ENCODE peak calls at places on chromosomes 16 and 17, in ten cellular contexts. F is HCT116, K is IMR-90, S is body of pancreas, I is heart left ventricle, G is uterus, U is right lobe of liver, Z is breast epithelium, A is ovary, E is HepG2. N is an unnamed sample.
A peak's percentile ranks its signal among the peaks of the same experiment; 100 is the strongest.

GRCh38 chr17:44770526-44770925 is 11.7 kb downstream of the ADAM11 start:
- DNase-seq in Z (no peak), K (no peak), F (no peak), S (no peak), U (no peak), G (no peak), E (no peak), A (no peak), I (no peak), N (no peak)

GRCh38 chr16:74936902-74937560 is 47.9 kb downstream of the WDR59 start:
- DNase-seq in I (no peak), A (no peak), G (no peak), S (peak; percentile 28), Z (no peak), E (no peak), U (no peak), K (peak; percentile 95), F (no peak), N (peak; percentile 24)

GRCh38 chr16:10332301-10332700 is 53.6 kb upstream of the ATF7IP2 start:
- DNase-seq in Z (no peak), E (peak; percentile 74), I (no peak), A (no peak), U (no peak), K (no peak), G (no peak), S (peak; percentile 56), F (no peak), N (no peak)

GRCh38 chr17:29560306-29560705 is 6.5 kb downstream of the ABHD15 start:
- DNase-seq in F (no peak), K (no peak), E (no peak), U (no peak), G (no peak), A (no peak), Z (no peak), S (no peak), I (no peak), N (no peak)

GRCh38 chr16:85461814-85462404 is 151.2 kb upstream of the GSE1 start:
- DNase-seq in K (peak; percentile 50), E (no peak), U (no peak), A (peak; percentile 68), G (peak; percentile 58), F (no peak), S (no peak), I (no peak), Z (no peak), N (peak; percentile 83)

GRCh38 chr17:48594412-48595106 is 980 bp upstream of the HOXB5 start:
- DNase-seq in E (no peak), G (no peak), Z (no peak), K (peak; percentile 63), S (no peak), A (no peak), F (no peak), U (no peak), I (no peak), N (peak; percentile 65)

GRCh38 chr16:85686912-85687591 is 1.7 kb downstream of the GINS2 start:
- DNase-seq in S (no peak), Z (no peak), K (no peak), U (no peak), I (no peak), G (no peak), A (no peak), F (no peak), E (no peak), N (no peak)

GRCh38 chr16:63697736-63698135 is 1424.1 kb downstream of the CDH11 start:
- DNase-seq in I (no peak), U (no peak), A (no peak), S (no peak), K (no peak), F (no peak), G (no peak), Z (no peak), E (no peak), N (no peak)

GRCh38 chr16:14483819-14484385 is 146.2 kb downstream of the PARN start:
- DNase-seq in G (no peak), S (no peak), K (no peak), F (no peak), U (no peak), E (no peak), Z (no peak), I (no peak), A (no peak), N (no peak)

GRCh38 chr16:14487579-14487978 is 142.5 kb downstream of the PARN start:
- DNase-seq in Z (no peak), U (no peak), K (no peak), E (no peak), F (no peak), G (no peak), S (no peak), I (no peak), A (no peak), N (no peak)

GRCh38 chr16:14486520-14487303 is 143.3 kb downstream of the PARN start:
- DNase-seq in K (peak; percentile 94), Z (peak; percentile 70), A (peak; percentile 92), I (peak; percentile 91), E (peak; percentile 98), U (peak; percentile 77), S (peak; percentile 96), F (peak; percentile 57), G (peak; percentile 83), N (peak; percentile 47)

GRCh38 chr16:14485811-14486519 is 144.1 kb downstream of the PARN start:
- DNase-seq in U (no peak), I (no peak), E (no peak), K (no peak), S (no peak), F (no peak), G (no peak), Z (no peak), A (no peak), N (no peak)

GRCh38 chr16:14485131-14485551 is 144.9 kb downstream of the PARN start:
- DNase-seq in U (no peak), S (no peak), I (no peak), F (no peak), K (peak; percentile 65), E (peak; percentile 70), Z (no peak), A (no peak), G (no peak), N (no peak)
- H3K9me3 ChIP-seq in U (no peaks in the 10 kb centered on the region), S (no peaks in the 10 kb centered on the region), I (no peaks in the 10 kb centered on the region), F (no peaks in the 10 kb centered on the region), K (no peaks in the 10 kb centered on the region), E (no peaks in the 10 kb centered on the region), Z (no peaks in the 10 kb centered on the region), A (no peaks in the 10 kb centered on the region), G (no peaks in the 10 kb centered on the region), N (no peaks in the 10 kb centered on the region)

GRCh38 chr16:88975511-88976061 is 1.4 kb downstream of the CBFA2T3 start:
- DNase-seq in A (no peak), F (no peak), S (peak; percentile 19), Z (no peak), I (no peak), U (no peak), K (no peak), G (no peak), E (no peak), N (peak; percentile 76)

GRCh38 chr16:88973415-88974050 is 3.5 kb downstream of the CBFA2T3 start:
- DNase-seq in U (no peak), I (no peak), G (no peak), E (no peak), K (no peak), A (no peak), S (no peak), F (no peak), Z (no peak), N (peak; percentile 38)

GRCh38 chr16:88973007-88973410 is 4.0 kb downstream of the CBFA2T3 start:
- DNase-seq in U (no peak), I (no peak), Z (no peak), G (no peak), F (no peak), A (no peak), K (no peak), S (no peak), E (no peak), N (peak; percentile 60)

GRCh38 chr16:88974641-88975215 is 2.3 kb downstream of the CBFA2T3 start:
- DNase-seq in U (no peak), A (no peak), F (no peak), I (no peak), S (no peak), E (no peak), Z (no peak), K (no peak), G (no peak), N (peak; percentile 23)

DNA sequence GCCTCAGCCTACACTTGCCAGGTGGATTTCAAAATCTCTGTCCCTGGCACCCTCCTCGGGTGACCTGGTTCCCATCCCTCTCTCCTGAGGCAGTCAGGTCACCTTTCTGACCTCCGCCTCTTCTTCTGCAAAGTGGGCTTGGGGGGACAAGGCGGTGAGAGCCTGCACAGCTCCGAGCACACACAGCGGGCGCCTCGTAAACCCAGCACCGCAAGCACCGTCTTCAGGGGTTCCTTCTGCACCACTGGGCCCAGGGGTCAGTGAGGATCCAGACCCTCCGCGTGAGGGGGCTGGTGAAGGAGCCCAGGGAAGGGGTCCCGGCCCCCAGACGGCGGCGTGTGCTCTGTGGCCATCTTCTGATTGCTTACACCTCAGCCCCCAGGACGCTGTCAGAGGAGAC is 2.9 kb downstream of the CBFA2T3 start:
- DNase-seq in G (no peak), I (no peak), F (no peak), E (no peak), A (no peak), Z (no peak), S (no peak), K (no peak), U (no peak), N (peak; percentile 40)
- H3K27me3 ChIP-seq in G (no peaks in the 10 kb centered on the region), I (peaks cover 43% of the 10 kb centered on the region), F (peaks cover 13% of the 10 kb centered on the region), E (peaks cover 100% of the 10 kb centered on the region), A (no peaks in the 10 kb centered on the region), Z (peaks cover 3% of the 10 kb centered on the region), S (no peaks in the 10 kb centered on the region), K (peaks cover 63% of the 10 kb centered on the region), U (no peaks in the 10 kb centered on the region), N (no peaks in the 10 kb centered on the region)

DNA sequence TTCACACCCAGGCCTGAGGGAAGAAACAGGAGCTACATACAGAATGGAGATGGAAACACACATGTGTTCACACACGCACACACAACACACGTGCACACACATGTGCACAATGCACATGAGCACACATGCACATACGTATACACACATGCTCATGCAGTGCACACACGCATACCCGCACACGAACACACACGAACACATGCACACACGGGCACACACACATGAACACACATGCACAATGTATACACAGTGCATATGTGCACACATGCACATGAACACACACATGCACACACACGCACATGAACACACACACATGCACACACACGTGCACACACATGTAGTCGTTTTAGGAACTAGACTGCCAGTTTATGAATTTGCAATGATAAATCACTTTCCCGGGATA is 49.3 kb upstream of the CDR2 start:
- DNase-seq in F (no peak), G (no peak), S (no peak), I (no peak), A (no peak), U (no peak), E (no peak), Z (no peak), K (no peak), N (no peak)
- TF ChIP-seq POLR2A in F (no peak), G (no peak), S (no peak), I (no peak), A (no peak), U (no peak), E (no peak), Z (no peak), K (no peak), N (no peak)

DNA sequence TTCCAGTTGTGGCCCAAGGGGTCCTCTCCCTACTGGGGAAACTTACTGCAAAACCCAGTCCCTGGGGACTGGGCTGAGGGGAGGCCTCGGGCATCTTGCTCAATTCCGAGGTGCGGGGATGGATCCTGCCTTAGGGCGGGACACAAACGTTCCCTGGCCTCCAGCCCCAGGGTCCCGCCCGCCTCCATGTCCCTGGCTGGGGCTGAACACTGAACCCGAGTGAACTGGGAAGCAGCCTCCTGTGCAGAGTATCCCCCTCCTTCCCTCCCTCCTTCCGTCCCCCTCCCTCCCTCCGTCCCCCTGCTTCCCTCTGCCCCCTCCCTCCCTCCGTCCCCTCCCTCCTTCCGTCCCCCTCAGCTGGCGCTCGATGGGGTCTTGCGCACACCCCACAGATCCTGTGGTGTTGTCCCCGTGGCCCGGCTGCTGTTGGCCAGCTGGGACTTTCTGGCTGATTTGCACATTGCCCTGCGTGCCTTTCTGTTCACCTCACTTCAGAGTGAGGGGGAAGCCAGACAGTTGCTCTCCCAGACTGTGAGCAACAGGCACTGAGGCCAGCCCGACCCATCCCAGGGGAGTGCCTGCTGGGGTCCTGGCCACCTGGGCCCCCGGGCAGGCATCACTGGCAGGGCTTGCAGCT is 5.5 kb downstream of the TRAF7 start:
- DNase-seq in K (peak; percentile 69), G (peak; percentile 82), U (no peak), Z (no peak), A (peak; percentile 53), E (peak; percentile 53), S (peak; percentile 40), F (no peak), I (peak; percentile 73), N (no peak)
- H3K9me3 ChIP-seq in K (no peaks in the 10 kb centered on the region), G (no peaks in the 10 kb centered on the region), U (no peaks in the 10 kb centered on the region), Z (no peaks in the 10 kb centered on the region), A (no peaks in the 10 kb centered on the region), E (no peaks in the 10 kb centered on the region), S (no peaks in the 10 kb centered on the region), F (no peaks in the 10 kb centered on the region), I (no peaks in the 10 kb centered on the region), N (no peaks in the 10 kb centered on the region)